ENCODE peak calls at places on chromosomes 7 and 10, in seven cellular contexts. C, M, T, L, J, G and Z are unnamed samples.

GRCh38 chr10:36504752-36505151 is 620.6 kb upstream of the ANKRD30A start:
- DNase-seq in C (no peak), M (no peak), T (no peak), L (no peak), J (no peak), G (no peak), Z (no peak)

GRCh38 chr10:68330852-68331454 is 911 bp upstream of the HNRNPH3 start:
- DNase-seq in C (no peak), M (no peak), T (peak), L (no peak), J (no peak), G (peak), Z (no peak)

GRCh38 chr10:25682203-25682950 is 251.7 kb upstream of the MYO3A start:
- DNase-seq in C (peak), M (no peak), T (peak), L (peak), J (no peak), G (no peak), Z (no peak)

GRCh38 chr10:48523820-48524758 is 80.8 kb downstream of the ARHGAP22 start:
- DNase-seq in C (peak), M (peak), T (peak), L (peak), J (peak), G (no peak), Z (no peak)

GRCh38 chr7:151238924-151239836 is 6.9 kb downstream of the CHPF2 start:
- DNase-seq in C (no peak), M (no peak), T (no peak), L (no peak), J (no peak), G (no peak), Z (no peak)

GRCh38 chr7:80977751-80978150 is 58.9 kb upstream of the SEMA3C start:
- DNase-seq in C (no peak), M (no peak), T (no peak), L (no peak), J (no peak), G (no peak), Z (no peak)

GRCh38 chr10:32346134-32346550 is 816 bp downstream of the EPC1 start:
- DNase-seq in C (peak), M (peak), T (peak), L (peak), J (peak), G (peak), Z (peak)

GRCh38 chr10:96339383-96339782 is 19.4 kb downstream of the OPALIN start:
- DNase-seq in C (no peak), M (no peak), T (no peak), L (no peak), J (no peak), G (no peak), Z (no peak)

GRCh38 chr7:69358163-69358821 is 240.0 kb upstream of the AUTS2 start:
- DNase-seq in C (no peak), M (no peak), T (peak), L (peak), J (no peak), G (no peak), Z (no peak)

GRCh38 chr10:74035324-74035723 is 37.4 kb downstream of the VCL start:
- DNase-seq in C (no peak), M (no peak), T (no peak), L (no peak), J (no peak), G (no peak), Z (no peak)

GRCh38 chr7:98870071-98870651 is 347 bp upstream of the TMEM130 start:
- DNase-seq in C (no peak), M (no peak), T (peak), L (peak), J (peak), G (peak), Z (peak)

GRCh38 chr10:33521062-33521461 is 186.6 kb upstream of the NRP1 start:
- DNase-seq in C (no peak), M (no peak), T (no peak), L (no peak), J (no peak), G (no peak), Z (no peak)

GRCh38 chr7:18019562-18019961 is 8.1 kb downstream of the PRPS1L1 start:
- DNase-seq in C (peak), M (no peak), T (no peak), L (no peak), J (no peak), G (no peak), Z (no peak)